ENCODE peak calls at places on chromosomes 6 and 20, in four cellular contexts. Q is fibroblast of lung, S is astrocyte, P is IMR-90. M is an unnamed sample.

GRCh38 chr6:125454351-125454750 is 152.6 kb upstream of the HDDC2 start:
- DNase-seq in Q (no peak), S (no peak), P (no peak), M (no peak)

GRCh38 chr6:132130530-132131298 is 179.5 kb upstream of the CCN2 start:
- DNase-seq in Q (peak), S (peak), P (peak), M (peak)

GRCh38 chr6:160306284-160306683 is 41.9 kb upstream of the SLC22A3 start:
- DNase-seq in Q (no peak), S (no peak), P (no peak), M (no peak)

GRCh38 chr20:2524435-2525272 is 11.7 kb upstream of the TMC2 start:
- DNase-seq in Q (peak), S (peak), P (peak), M (peak)

GRCh38 chr6:112475083-112475482 is 128.0 kb downstream of the RFPL4B start:
- DNase-seq in Q (peak), S (peak), P (peak), M (no peak)

GRCh38 chr20:13384132-13384531 is 163.1 kb downstream of the ISM1 start:
- DNase-seq in Q (no peak), S (no peak), P (no peak), M (no peak)

GRCh38 chr6:41462980-41463930 is 82.9 kb upstream of the FOXP4 start:
- DNase-seq in Q (peak), S (peak), P (peak), M (no peak)

GRCh38 chr6:11876934-11877433 is 98.4 kb upstream of the ADTRP start:
- DNase-seq in Q (no peak), S (no peak), P (no peak), M (no peak)

GRCh38 chr6:136762022-136762975 is 30.0 kb downstream of the MAP3K5 start:
- DNase-seq in Q (no peak), S (no peak), P (no peak), M (no peak)
- H3K9ac ChIP-seq in Q (no peak), S (no peak), P (no peak), M (no peak)

DNA sequence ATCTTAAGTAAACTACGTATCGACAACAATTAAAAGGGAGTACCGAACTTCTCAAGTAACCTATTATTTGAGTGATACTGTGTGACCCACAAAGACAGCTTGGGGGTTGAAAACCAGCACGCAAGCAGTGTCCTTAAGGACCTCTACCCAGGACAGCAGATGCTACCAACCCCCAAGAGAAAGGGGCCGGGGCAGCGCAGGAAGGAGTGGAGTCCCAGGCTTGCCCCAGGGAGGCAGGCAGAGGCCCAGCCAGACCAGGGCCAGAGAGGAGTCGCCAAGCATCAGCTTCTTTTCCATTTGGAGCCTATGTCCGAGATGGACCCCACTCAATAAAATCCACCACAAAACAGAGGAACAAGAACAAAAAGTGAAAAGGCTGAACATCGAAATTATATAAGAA is 11.9 kb downstream of the DIDO1 start:
- DNase-seq in Q (no peak), S (no peak), P (no peak), M (no peak)
- H3K27ac ChIP-seq in Q (peak), S (peak), P (no peak), M (no peak)

DNA sequence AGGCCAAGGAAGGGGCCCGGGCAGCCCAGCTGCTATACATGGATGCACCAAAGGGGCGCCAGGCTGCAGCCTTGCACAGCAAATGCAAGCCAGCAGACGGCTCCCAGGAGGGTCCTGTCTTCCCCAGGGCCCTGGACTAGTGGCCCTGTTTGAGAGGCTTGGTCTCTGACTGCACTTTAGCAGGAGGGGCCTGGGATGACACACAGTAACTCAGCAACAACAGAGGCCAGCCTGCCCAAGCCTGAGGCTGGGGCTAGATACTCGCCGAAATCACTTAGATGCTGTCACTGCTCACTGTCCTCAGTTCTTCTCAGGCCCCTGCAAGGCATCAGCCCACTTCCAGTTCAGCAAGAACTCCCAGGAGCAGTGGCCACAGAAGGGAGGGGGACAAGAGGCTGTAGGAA is 73.5 kb downstream of the TRAM2 start:
- DNase-seq in Q (peak), S (no peak), P (no peak), M (peak)
- TF ChIP-seq CTCF in Q (no peak), S (peak), P (no peak), M (no peak)

DNA sequence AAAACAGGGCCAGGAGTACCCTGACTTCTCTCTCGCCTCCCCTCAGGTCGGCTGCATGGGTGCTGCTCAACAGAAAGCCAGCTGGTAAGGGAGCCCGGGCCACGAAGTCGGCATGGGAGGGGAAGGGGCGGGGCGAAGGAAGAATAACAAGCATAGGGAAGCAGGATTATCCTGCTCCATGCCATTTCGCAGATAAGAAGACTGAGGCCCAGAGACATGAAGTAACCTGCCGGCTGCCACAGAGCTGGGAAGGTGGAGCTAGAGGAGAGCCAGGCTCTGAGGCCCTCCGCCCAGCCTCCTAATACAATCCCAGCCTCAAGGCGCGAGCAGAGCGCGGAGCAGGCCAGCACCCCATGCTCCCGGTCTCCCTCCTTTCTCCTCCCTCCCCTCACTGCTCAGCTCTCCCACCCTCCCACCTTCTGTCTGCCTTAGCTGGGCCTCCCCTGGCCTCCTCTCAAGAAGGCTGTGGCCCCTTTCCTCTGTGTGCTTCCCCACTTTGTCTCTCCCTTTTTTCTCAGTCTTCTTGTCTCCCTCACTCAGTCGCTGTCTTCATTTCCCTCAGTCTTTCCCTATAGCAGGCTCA is 13.2 kb upstream of the HMGA1 start:
- DNase-seq in Q (no peak), S (no peak), P (no peak), M (peak)
- H3K9ac ChIP-seq in Q (peak), S (peak), P (peak), M (peak)

GRCh38 chr6:53648571-53648970 is 17.0 kb downstream of the KLHL31 start:
- DNase-seq in Q (peak), S (peak), P (peak), M (no peak)

GRCh38 chr6:53654745-53655240 is 10.8 kb downstream of the KLHL31 start:
- DNase-seq in Q (no peak), S (no peak), P (no peak), M (no peak)

GRCh38 chr6:53647437-53648094 is 18.0 kb downstream of the KLHL31 start:
- DNase-seq in Q (peak), S (no peak), P (no peak), M (no peak)

GRCh38 chr6:53651149-53651763 is 14.3 kb downstream of the KLHL31 start:
- DNase-seq in Q (peak), S (peak), P (peak), M (no peak)

DNA sequence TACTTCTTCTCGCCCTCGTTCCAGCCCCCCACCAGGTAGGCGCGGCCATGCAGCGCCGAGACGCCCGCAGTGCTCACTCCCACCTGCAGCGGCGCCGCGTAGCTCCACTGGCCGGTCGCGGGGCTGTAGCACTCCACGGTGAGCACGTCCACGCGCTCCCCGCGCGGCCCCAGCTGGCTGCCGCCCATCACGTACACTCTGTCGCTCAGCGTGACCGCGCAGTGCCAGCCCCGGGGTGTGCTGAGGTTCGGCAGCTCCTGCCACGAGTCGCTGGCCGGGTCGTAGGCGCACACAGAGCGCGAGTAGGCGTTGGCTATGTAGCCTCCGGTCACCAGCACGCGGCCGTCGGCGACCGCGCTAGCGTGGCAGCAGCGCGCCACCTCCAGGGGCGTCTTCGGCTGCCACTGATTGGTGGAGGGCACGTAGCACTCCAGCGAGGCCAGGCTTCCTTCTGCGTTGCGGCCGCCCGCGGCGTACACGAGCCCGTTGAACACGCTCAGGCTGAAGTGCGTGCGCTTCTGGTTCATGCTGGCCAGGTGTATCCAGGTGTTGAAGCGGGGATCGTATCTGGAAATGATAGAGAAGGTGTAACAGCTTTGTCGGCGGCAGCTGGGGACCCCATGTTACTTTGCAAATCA is 13.7 kb downstream of the KLHL31 start:
- DNase-seq in Q (peak), S (peak), P (peak), M (peak)
- H3K27ac ChIP-seq in Q (no peak), S (no peak), P (no peak), M (peak)

DNA sequence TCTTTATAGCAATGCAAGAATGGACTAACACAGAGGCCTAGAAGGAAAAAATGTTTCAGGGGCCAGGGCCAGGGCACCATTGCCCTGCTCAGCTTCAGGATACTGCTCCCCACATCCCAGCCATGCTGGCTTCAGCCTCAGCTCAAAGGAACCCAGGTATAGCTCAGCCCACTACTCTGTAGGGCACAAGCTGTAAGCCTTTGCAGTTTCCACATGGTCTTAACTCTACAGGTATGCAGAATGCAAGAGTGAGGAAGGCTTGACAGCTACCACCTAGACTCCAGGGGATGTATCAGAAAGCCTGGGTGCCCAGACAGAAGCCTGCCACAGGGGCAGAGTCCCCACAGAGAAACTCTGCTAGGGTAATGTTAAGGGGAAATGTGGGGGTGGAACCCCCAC is 10.5 kb upstream of the TTK start:
- DNase-seq in Q (no peak), S (no peak), P (no peak), M (peak)
- TF ChIP-seq CTCF in Q (no peak), S (no peak), P (no peak), M (no peak)

GRCh38 chr6:33202799-33203198 is 1.7 kb upstream of the HSD17B8 start:
- DNase-seq in Q (no peak), S (no peak), P (no peak), M (no peak)
- H3K9ac ChIP-seq in Q (no peak), S (peak), P (no peak), M (no peak)